ENCODE peak calls at places on chromosomes 16 and 17, in nine cellular contexts. X is fibroblast of lung; S is cardiac muscle cell; R is stimulated activated CD8-positive, alpha-beta memory T cell treated with anti-CD3 and anti-CD28 coated beads, Interleukin-7, amount 100 ng/mL, for 24 hours; P is effector memory CD4-positive, alpha-beta T cell; U is NB4; A is GOT3; Q is nucleus accumbens; Z is AG09319. N is an unnamed sample.

GRCh38 chr17:55340726-55341125 is 76.0 kb downstream of the HLF start:
- DNase-seq in X (no peak), S (no peak), R (no peak), P (no peak), U (no peak), A (no peak), Q (no peak), Z (no peak), N (no peak)

GRCh38 chr16:78461496-78461938 is 362.1 kb downstream of the WWOX start:
- DNase-seq in X (peak), S (no peak), R (no peak), P (no peak), U (peak), A (no peak), Q (no peak), Z (no peak), N (no peak)

GRCh38 chr17:81081619-81082176 is 46.7 kb downstream of the BAIAP2 start:
- DNase-seq in X (no peak), S (no peak), R (no peak), P (no peak), U (peak), A (no peak), Q (no peak), Z (no peak), N (no peak)

GRCh38 chr17:58059141-58059540 is 24.1 kb upstream of the DYNLL2 start:
- DNase-seq in X (no peak), S (no peak), R (no peak), P (no peak), U (no peak), A (no peak), Q (peak), Z (no peak), N (no peak)

GRCh38 chr16:23368469-23368868 is 66.4 kb downstream of the SCNN1B start:
- DNase-seq in X (no peak), S (no peak), R (no peak), P (no peak), U (no peak), A (no peak), Q (no peak), Z (no peak), N (no peak)

GRCh38 chr17:82781894-82782274 is 30.0 kb downstream of the TBCD start:
- DNase-seq in X (peak), S (peak), R (peak), P (peak), U (peak), A (peak), Q (peak), Z (peak), N (peak)

GRCh38 chr17:69936996-69937395 is 138.0 kb upstream of the KCNJ16 start:
- DNase-seq in X (no peak), S (no peak), R (no peak), P (no peak), U (no peak), A (no peak), Q (no peak), Z (no peak), N (no peak)

GRCh38 chr16:54342001-54342776 is 55.6 kb upstream of the IRX3 start:
- DNase-seq in X (peak), S (peak), R (no peak), P (no peak), U (no peak), A (no peak), Q (no peak), Z (no peak), N (no peak)

GRCh38 chr17:32943647-32944191 is 15.8 kb downstream of the TMEM98 start:
- DNase-seq in X (peak), S (peak), R (no peak), P (no peak), U (no peak), A (no peak), Q (no peak), Z (peak), N (no peak)

GRCh38 chr16:18024566-18024965 is 312.0 kb downstream of the NPIPA8 start:
- DNase-seq in X (no peak), S (no peak), R (no peak), P (no peak), U (no peak), A (no peak), Q (no peak), Z (no peak), N (no peak)

GRCh38 chr16:85245307-85246172 is 133.3 kb upstream of the CIBAR2 start:
- DNase-seq in X (peak), S (peak), R (peak), P (no peak), U (peak), A (no peak), Q (peak), Z (peak), N (peak)

GRCh38 chr17:70857351-70857750 is 688.0 kb downstream of the KCNJ2 start:
- DNase-seq in X (no peak), S (no peak), R (no peak), P (no peak), U (no peak), A (no peak), Q (no peak), Z (no peak), N (no peak)

GRCh38 chr17:31388351-31388750 is 3.1 kb upstream of the RAB11FIP4 start:
- DNase-seq in X (no peak), S (no peak), R (no peak), P (no peak), U (no peak), A (no peak), Q (no peak), Z (no peak), N (no peak)

GRCh38 chr17:44599298-44600175 is 42.3 kb downstream of the FZD2 start:
- DNase-seq in X (peak), S (peak), R (no peak), P (no peak), U (no peak), A (peak), Q (no peak), Z (peak), N (no peak)

GRCh38 chr17:37813753-37814152 is 68.9 kb upstream of the HNF1B start:
- DNase-seq in X (peak), S (no peak), R (no peak), P (no peak), U (no peak), A (no peak), Q (no peak), Z (peak), N (no peak)

GRCh38 chr16:12898556-12898955 is 2.8 kb upstream of the SHISA9 start:
- DNase-seq in X (no peak), S (no peak), R (no peak), P (no peak), U (no peak), A (no peak), Q (no peak), Z (no peak), N (peak)

GRCh38 chr16:1377406-1378010 is 25.8 kb downstream of the GNPTG start:
- DNase-seq in X (no peak), S (no peak), R (no peak), P (no peak), U (no peak), A (no peak), Q (peak), Z (no peak), N (no peak)

GRCh38 chr17:33778505-33779398 is 476.3 kb upstream of the CCL2 start:
- DNase-seq in X (peak), S (peak), R (no peak), P (no peak), U (peak), A (no peak), Q (peak), Z (peak), N (peak)

GRCh38 chr16:22092143-22092933 is at the start of gene VWA3A:
- DNase-seq in X (peak), S (peak), R (no peak), P (no peak), U (no peak), A (peak), Q (peak), Z (peak), N (no peak)

GRCh38 chr17:81573794-81574642 is 21.9 kb upstream of the FAAP100 start:
- DNase-seq in X (no peak), S (no peak), R (no peak), P (no peak), U (no peak), A (no peak), Q (no peak), Z (no peak), N (no peak)

GRCh38 chr17:34382586-34383224 is 19.7 kb upstream of the CCL1 start:
- DNase-seq in X (no peak), S (no peak), R (no peak), P (no peak), U (peak), A (no peak), Q (no peak), Z (no peak), N (no peak)

GRCh38 chr16:57653936-57654335 is 14.2 kb upstream of the ADGRG3 start:
- DNase-seq in X (no peak), S (peak), R (no peak), P (no peak), U (no peak), A (no peak), Q (no peak), Z (no peak), N (no peak)

GRCh38 chr16:69720822-69721430 is 5.4 kb downstream of the NQO1 start:
- DNase-seq in X (no peak), S (no peak), R (no peak), P (no peak), U (no peak), A (no peak), Q (no peak), Z (no peak), N (no peak)

GRCh38 chr17:15363702-15364101 is 22.3 kb upstream of the TEKT3 start:
- DNase-seq in X (no peak), S (no peak), R (no peak), P (no peak), U (no peak), A (no peak), Q (no peak), Z (no peak), N (no peak)

N was measured in SK-MEL-5.